ENCODE peak calls at places on chromosomes 1 and 21, in eight cellular contexts. One of them, this sample, is unnamed. For H3K4me1 and H3K36me3, the result is how much of the 10 kb centered on the place peaks cover.

GRCh38 chr1:193059282-193060225 is at the start of the genes RO60 and UCHL5:
- DNase-seq in Peyer's patch: peak
- DNase-seq in body of pancreas: peak
- DNase-seq in psoas muscle: peak
- DNase-seq in esophagus muscularis mucosa: peak
- DNase-seq in upper lobe of right lung: peak
- DNase-seq in osteoblast: peak
- DNase-seq in MM.1S: peak
- DNase-seq in this sample: peak

GRCh38 chr1:234490789-234491479 is 12.0 kb upstream of the TARBP1 start:
- DNase-seq in upper lobe of right lung: no peak
- DNase-seq in esophagus muscularis mucosa: no peak
- DNase-seq in psoas muscle: no peak
- DNase-seq in Peyer's patch: no peak
- DNase-seq in MM.1S: no peak
- DNase-seq in body of pancreas: no peak
- DNase-seq in osteoblast: no peak
- DNase-seq in this sample: peak

GRCh38 chr21:33396966-33397365 is 6.2 kb upstream of the IFNGR2 start:
- DNase-seq in osteoblast: peak
- DNase-seq in Peyer's patch: no peak
- DNase-seq in esophagus muscularis mucosa: no peak
- DNase-seq in upper lobe of right lung: no peak
- DNase-seq in MM.1S: no peak
- DNase-seq in body of pancreas: no peak
- DNase-seq in psoas muscle: no peak
- DNase-seq in this sample: no peak

GRCh38 chr1:213914351-213914750 is 73.4 kb upstream of the PROX1 start:
- DNase-seq in upper lobe of right lung: no peak
- DNase-seq in body of pancreas: no peak
- DNase-seq in psoas muscle: no peak
- DNase-seq in MM.1S: no peak
- DNase-seq in Peyer's patch: no peak
- DNase-seq in esophagus muscularis mucosa: no peak
- DNase-seq in osteoblast: no peak
- DNase-seq in this sample: no peak

GRCh38 chr1:41936107-41936506 is 17.4 kb upstream of the HIVEP3 start:
- DNase-seq in psoas muscle: no peak
- DNase-seq in upper lobe of right lung: no peak
- DNase-seq in MM.1S: no peak
- DNase-seq in body of pancreas: no peak
- DNase-seq in esophagus muscularis mucosa: no peak
- DNase-seq in Peyer's patch: no peak
- DNase-seq in osteoblast: peak
- DNase-seq in this sample: no peak

GRCh38 chr21:41834252-41834925 is 44.8 kb downstream of the PRDM15 start:
- DNase-seq in osteoblast: no peak
- DNase-seq in upper lobe of right lung: peak
- DNase-seq in body of pancreas: no peak
- DNase-seq in Peyer's patch: no peak
- DNase-seq in psoas muscle: no peak
- DNase-seq in esophagus muscularis mucosa: no peak
- DNase-seq in MM.1S: peak
- DNase-seq in this sample: no peak

GRCh38 chr1:214364335-214364734 is 83.4 kb downstream of the SMYD2 start:
- DNase-seq in osteoblast: no peak
- DNase-seq in body of pancreas: no peak
- DNase-seq in upper lobe of right lung: no peak
- DNase-seq in psoas muscle: peak
- DNase-seq in Peyer's patch: no peak
- DNase-seq in esophagus muscularis mucosa: no peak
- DNase-seq in MM.1S: no peak
- DNase-seq in this sample: no peak

GRCh38 chr1:232853994-232854532 is 48.8 kb downstream of the MAP10 start:
- DNase-seq in upper lobe of right lung: no peak
- DNase-seq in esophagus muscularis mucosa: peak
- DNase-seq in body of pancreas: no peak
- DNase-seq in Peyer's patch: no peak
- DNase-seq in osteoblast: no peak
- DNase-seq in psoas muscle: no peak
- DNase-seq in MM.1S: no peak
- DNase-seq in this sample: no peak

GRCh38 chr1:246165826-246166709 is 341.0 kb downstream of the SMYD3 start:
- DNase-seq in esophagus muscularis mucosa: peak
- DNase-seq in MM.1S: no peak
- DNase-seq in psoas muscle: no peak
- DNase-seq in osteoblast: no peak
- DNase-seq in upper lobe of right lung: no peak
- DNase-seq in Peyer's patch: no peak
- DNase-seq in body of pancreas: peak
- DNase-seq in this sample: no peak

GRCh38 chr1:30283199-30283962 is 440.0 kb downstream of the MATN1 start:
- DNase-seq in body of pancreas: no peak
- DNase-seq in osteoblast: no peak
- DNase-seq in psoas muscle: no peak
- DNase-seq in MM.1S: no peak
- DNase-seq in Peyer's patch: no peak
- DNase-seq in upper lobe of right lung: no peak
- DNase-seq in esophagus muscularis mucosa: peak
- DNase-seq in this sample: no peak

GRCh38 chr1:160454371-160455152 is 54.2 kb downstream of the VANGL2 start:
- DNase-seq in osteoblast: no peak
- DNase-seq in psoas muscle: no peak
- DNase-seq in Peyer's patch: no peak
- DNase-seq in MM.1S: no peak
- DNase-seq in body of pancreas: no peak
- DNase-seq in upper lobe of right lung: no peak
- DNase-seq in esophagus muscularis mucosa: no peak
- DNase-seq in this sample: no peak

GRCh38 chr1:160451859-160452232 is 51.5 kb downstream of the VANGL2 start:
- DNase-seq in MM.1S: no peak
- DNase-seq in esophagus muscularis mucosa: no peak
- DNase-seq in psoas muscle: no peak
- DNase-seq in upper lobe of right lung: no peak
- DNase-seq in Peyer's patch: no peak
- DNase-seq in osteoblast: no peak
- DNase-seq in body of pancreas: no peak
- DNase-seq in this sample: no peak

GRCh38 chr1:160451119-160451858 is 50.9 kb downstream of the VANGL2 start:
- DNase-seq in Peyer's patch: no peak
- DNase-seq in psoas muscle: no peak
- DNase-seq in MM.1S: no peak
- DNase-seq in upper lobe of right lung: no peak
- DNase-seq in osteoblast: no peak
- DNase-seq in body of pancreas: no peak
- DNase-seq in esophagus muscularis mucosa: no peak
- DNase-seq in this sample: no peak

GRCh38 chr1:160453443-160453842 is 53.1 kb downstream of the VANGL2 start:
- DNase-seq in upper lobe of right lung: no peak
- DNase-seq in Peyer's patch: no peak
- DNase-seq in psoas muscle: no peak
- DNase-seq in esophagus muscularis mucosa: no peak
- DNase-seq in osteoblast: no peak
- DNase-seq in MM.1S: no peak
- DNase-seq in body of pancreas: no peak
- DNase-seq in this sample: peak

DNA sequence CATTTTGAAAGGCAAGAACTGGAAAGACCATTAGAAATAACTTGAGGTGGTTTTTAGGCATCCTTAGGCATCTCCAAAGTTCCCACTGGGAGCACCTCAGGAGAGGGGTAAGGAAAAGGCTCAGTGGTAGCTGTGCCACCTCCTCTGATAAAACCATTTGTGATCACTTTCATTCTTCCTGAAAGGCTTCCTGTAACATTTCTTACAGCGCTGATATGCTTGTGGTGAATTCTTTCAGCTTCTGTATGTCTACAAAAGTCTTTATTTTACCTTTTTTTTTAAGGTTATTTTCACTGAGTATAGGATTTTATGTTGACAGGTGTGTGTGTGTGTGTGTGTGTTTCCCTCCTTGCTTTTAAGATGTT is 54.8 kb downstream of the VANGL2 start:
- DNase-seq in MM.1S: no peak
- DNase-seq in upper lobe of right lung: no peak
- DNase-seq in psoas muscle: no peak
- DNase-seq in body of pancreas: no peak
- DNase-seq in osteoblast: no peak
- DNase-seq in Peyer's patch: no peak
- DNase-seq in esophagus muscularis mucosa: no peak
- DNase-seq in this sample: no peak
- H3K4me1 ChIP-seq in MM.1S: under half
- H3K4me1 ChIP-seq in upper lobe of right lung: under half
- H3K4me1 ChIP-seq in psoas muscle: under half
- H3K4me1 ChIP-seq in body of pancreas: under half
- H3K4me1 ChIP-seq in osteoblast: under half
- H3K4me1 ChIP-seq in Peyer's patch: under half
- H3K4me1 ChIP-seq in esophagus muscularis mucosa: under half
- H3K4me1 ChIP-seq in this sample: under half

GRCh38 chr1:43736819-43737218 is 29.5 kb downstream of the ST3GAL3 start:
- DNase-seq in MM.1S: no peak
- DNase-seq in osteoblast: no peak
- DNase-seq in upper lobe of right lung: no peak
- DNase-seq in esophagus muscularis mucosa: no peak
- DNase-seq in Peyer's patch: no peak
- DNase-seq in psoas muscle: no peak
- DNase-seq in body of pancreas: no peak
- DNase-seq in this sample: no peak
- H3K27ac ChIP-seq in MM.1S: no peak
- H3K27ac ChIP-seq in osteoblast: no peak
- H3K27ac ChIP-seq in upper lobe of right lung: no peak
- H3K27ac ChIP-seq in esophagus muscularis mucosa: no peak
- H3K27ac ChIP-seq in Peyer's patch: no peak
- H3K27ac ChIP-seq in psoas muscle: no peak
- H3K27ac ChIP-seq in body of pancreas: no peak
- H3K27ac ChIP-seq in this sample: no peak

GRCh38 chr1:46577671-46578070 is 26.2 kb upstream of the KNCN start:
- DNase-seq in psoas muscle: no peak
- DNase-seq in MM.1S: no peak
- DNase-seq in osteoblast: no peak
- DNase-seq in upper lobe of right lung: no peak
- DNase-seq in Peyer's patch: no peak
- DNase-seq in esophagus muscularis mucosa: no peak
- DNase-seq in body of pancreas: no peak
- DNase-seq in this sample: no peak

GRCh38 chr1:46585312-46585711 is 18.8 kb downstream of the MKNK1 start:
- DNase-seq in psoas muscle: no peak
- DNase-seq in esophagus muscularis mucosa: no peak
- DNase-seq in MM.1S: no peak
- DNase-seq in body of pancreas: no peak
- DNase-seq in osteoblast: no peak
- DNase-seq in upper lobe of right lung: no peak
- DNase-seq in Peyer's patch: no peak
- DNase-seq in this sample: no peak

GRCh38 chr1:46582972-46583371 is 21.1 kb downstream of the MKNK1 start:
- DNase-seq in esophagus muscularis mucosa: no peak
- DNase-seq in Peyer's patch: no peak
- DNase-seq in psoas muscle: no peak
- DNase-seq in body of pancreas: no peak
- DNase-seq in MM.1S: no peak
- DNase-seq in upper lobe of right lung: no peak
- DNase-seq in osteoblast: no peak
- DNase-seq in this sample: no peak

GRCh38 chr1:46580140-46580903 is 23.7 kb downstream of the MKNK1 start:
- DNase-seq in esophagus muscularis mucosa: no peak
- DNase-seq in Peyer's patch: no peak
- DNase-seq in psoas muscle: no peak
- DNase-seq in body of pancreas: no peak
- DNase-seq in MM.1S: no peak
- DNase-seq in osteoblast: no peak
- DNase-seq in upper lobe of right lung: no peak
- DNase-seq in this sample: no peak

GRCh38 chr1:46581685-46582455 is 22.2 kb downstream of the MKNK1 start:
- DNase-seq in psoas muscle: no peak
- DNase-seq in osteoblast: no peak
- DNase-seq in body of pancreas: no peak
- DNase-seq in Peyer's patch: no peak
- DNase-seq in upper lobe of right lung: no peak
- DNase-seq in MM.1S: no peak
- DNase-seq in esophagus muscularis mucosa: no peak
- DNase-seq in this sample: no peak
- H3K36me3 ChIP-seq in psoas muscle: under half
- H3K36me3 ChIP-seq in osteoblast: under half
- H3K36me3 ChIP-seq in body of pancreas: under half
- H3K36me3 ChIP-seq in Peyer's patch: half or more
- H3K36me3 ChIP-seq in upper lobe of right lung: half or more
- H3K36me3 ChIP-seq in MM.1S: under half
- H3K36me3 ChIP-seq in esophagus muscularis mucosa: half or more
- H3K36me3 ChIP-seq in this sample: half or more

GRCh38 chr1:200931776-200932175 is 37.1 kb downstream of the INAVA start:
- DNase-seq in osteoblast: no peak
- DNase-seq in body of pancreas: no peak
- DNase-seq in Peyer's patch: no peak
- DNase-seq in MM.1S: no peak
- DNase-seq in esophagus muscularis mucosa: no peak
- DNase-seq in upper lobe of right lung: no peak
- DNase-seq in psoas muscle: no peak
- DNase-seq in this sample: no peak
- H3K4me1 ChIP-seq in osteoblast: under half
- H3K4me1 ChIP-seq in body of pancreas: under half
- H3K4me1 ChIP-seq in Peyer's patch: under half
- H3K4me1 ChIP-seq in MM.1S: under half
- H3K4me1 ChIP-seq in esophagus muscularis mucosa: under half
- H3K4me1 ChIP-seq in upper lobe of right lung: under half
- H3K4me1 ChIP-seq in psoas muscle: under half
- H3K4me1 ChIP-seq in this sample: under half

GRCh38 chr21:29217818-29218252 is 80.9 kb upstream of the BACH1 start:
- DNase-seq in psoas muscle: no peak
- DNase-seq in esophagus muscularis mucosa: no peak
- DNase-seq in upper lobe of right lung: no peak
- DNase-seq in MM.1S: no peak
- DNase-seq in body of pancreas: no peak
- DNase-seq in osteoblast: peak
- DNase-seq in Peyer's patch: no peak
- DNase-seq in this sample: no peak
- H3K27ac ChIP-seq in psoas muscle: no peak
- H3K27ac ChIP-seq in esophagus muscularis mucosa: no peak
- H3K27ac ChIP-seq in upper lobe of right lung: no peak
- H3K27ac ChIP-seq in MM.1S: no peak
- H3K27ac ChIP-seq in body of pancreas: no peak
- H3K27ac ChIP-seq in osteoblast: peak
- H3K27ac ChIP-seq in Peyer's patch: no peak
- H3K27ac ChIP-seq in this sample: no peak

DNA sequence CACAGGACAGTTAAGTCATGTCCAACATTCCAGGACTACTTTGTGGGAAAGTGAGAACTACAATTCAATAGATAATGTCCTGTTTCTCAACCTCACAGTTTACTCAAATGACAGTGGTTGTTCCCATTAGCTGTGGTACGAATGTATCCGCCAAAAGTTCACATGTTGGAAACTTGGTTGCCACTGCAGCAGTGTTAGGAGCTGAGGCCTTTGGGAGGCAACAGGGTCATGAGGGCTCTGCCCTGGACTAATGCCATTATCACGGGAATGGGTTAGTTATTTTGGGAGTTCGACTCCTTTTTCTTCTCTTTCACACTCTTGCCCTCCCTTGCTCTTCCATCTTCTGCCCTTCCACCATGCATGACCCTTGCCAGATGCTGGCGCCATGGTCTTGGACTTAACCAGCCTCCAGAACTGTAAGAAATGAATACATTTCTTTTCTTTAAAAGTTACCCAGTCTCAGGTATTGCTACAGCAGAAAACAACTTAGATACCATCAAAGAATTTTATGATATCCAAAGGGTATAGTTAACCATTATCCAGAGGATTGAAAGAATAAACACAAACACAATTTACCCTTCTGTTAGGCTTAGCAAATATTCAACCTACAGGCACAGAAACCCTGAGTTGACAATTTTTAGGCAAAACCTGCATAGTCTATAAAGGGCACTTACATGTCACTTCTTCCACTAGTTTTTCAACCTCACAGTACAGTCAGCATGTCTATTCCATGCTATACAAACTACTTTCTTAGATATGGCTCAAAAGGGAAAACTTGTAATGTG is 7.4 kb downstream of the BCL10 start:
- DNase-seq in upper lobe of right lung: no peak
- DNase-seq in osteoblast: no peak
- DNase-seq in body of pancreas: no peak
- DNase-seq in psoas muscle: no peak
- DNase-seq in MM.1S: no peak
- DNase-seq in esophagus muscularis mucosa: no peak
- DNase-seq in Peyer's patch: no peak
- DNase-seq in this sample: no peak
- H3K36me3 ChIP-seq in upper lobe of right lung: half or more
- H3K36me3 ChIP-seq in osteoblast: half or more
- H3K36me3 ChIP-seq in body of pancreas: under half
- H3K36me3 ChIP-seq in psoas muscle: under half
- H3K36me3 ChIP-seq in MM.1S: under half
- H3K36me3 ChIP-seq in esophagus muscularis mucosa: half or more
- H3K36me3 ChIP-seq in Peyer's patch: half or more
- H3K36me3 ChIP-seq in this sample: under half

This sample was measured in CD4-positive, CD25-positive, alpha-beta regulatory T cell.